ENCODE peak calls at places on chromosomes 4 and X, in four cellular contexts. P, C, Q and J are unnamed samples.

GRCh38 chrX:17214962-17215361 is 160.0 kb upstream of the NHS start:
- DNase-seq in P (no peak), C (no peak), Q (no peak), J (no peak)

GRCh38 chrX:2692221-2693122 is 1.4 kb downstream of the CD99 start:
- DNase-seq in P (no peak), C (no peak), Q (no peak), J (peak)

GRCh38 chr4:139484861-139485311 is 31.0 kb downstream of the RAB33B start:
- DNase-seq in P (no peak), C (no peak), Q (no peak), J (no peak)

GRCh38 chrX:49066690-49067089 is 7.1 kb downstream of the PRAF2 start:
- DNase-seq in P (no peak), C (no peak), Q (no peak), J (no peak)

GRCh38 chr4:118743867-118744266 is 58.7 kb downstream of the METTL14 start:
- DNase-seq in P (no peak), C (no peak), Q (no peak), J (no peak)

GRCh38 chr4:91621446-91621845 is 682.3 kb upstream of the GRID2 start:
- DNase-seq in P (no peak), C (no peak), Q (no peak), J (no peak)

GRCh38 chr4:1542516-1543320 is 136.5 kb upstream of the NKX1-1 start:
- DNase-seq in P (no peak), C (no peak), Q (no peak), J (no peak)

GRCh38 chr4:88391703-88392102 is 13.1 kb downstream of the HERC6 start:
- DNase-seq in P (no peak), C (no peak), Q (no peak), J (no peak)

GRCh38 chr4:21470531-21470930 is 478.0 kb downstream of the KCNIP4 start:
- DNase-seq in P (no peak), C (peak), Q (no peak), J (no peak)